ENCODE peak calls at places on chromosomes 12 and 14, in eight cellular contexts. I is HTR-8/SVneo; L is T-helper 9 cell; H is ACHN; F is SW480; J is iPS-NIHi11; T is B cell; W is activated CD8-positive, alpha-beta memory T cell treated with anti-CD3 and anti-CD28 coated beads for 1 hour. V is an unnamed sample.

GRCh38 chr12:96070670-96071279 is 35.4 kb upstream of the LTA4H start:
- DNase-seq in I (no peak), L (no peak), H (no peak), F (no peak), J (peak; percentile 47), T (peak; percentile 36), W (no peak), V (no peak)

GRCh38 chr12:3130053-3130805 is 53.0 kb downstream of the TSPAN9 start:
- DNase-seq in I (no peak), L (no peak), H (no peak), F (no peak), J (no peak), T (peak; percentile 24), W (no peak), V (no peak)

GRCh38 chr12:25459541-25459951 is 93.5 kb downstream of the LMNTD1 start:
- DNase-seq in I (no peak), L (no peak), H (no peak), F (no peak), J (no peak), T (peak; percentile 72), W (no peak), V (no peak)

GRCh38 chr12:130266751-130267150 is 70.9 kb upstream of the PIWIL1 start:
- DNase-seq in I (no peak), L (no peak), H (peak; percentile 20), F (peak; percentile 33), J (peak; percentile 50), T (no peak), W (no peak), V (no peak)

GRCh38 chr12:45572114-45572513 is 157.4 kb upstream of the ARID2 start:
- DNase-seq in I (no peak), L (no peak), H (no peak), F (no peak), J (no peak), T (no peak), W (no peak), V (no peak)

GRCh38 chr12:113247123-113248045 is 26.1 kb downstream of the TPCN1 start:
- DNase-seq in I (no peak), L (no peak), H (peak; percentile 27), F (no peak), J (no peak), T (no peak), W (no peak), V (no peak)

GRCh38 chr14:51848120-51848519 is 12.3 kb upstream of the GNG2 start:
- DNase-seq in I (no peak), L (no peak), H (no peak), F (no peak), J (no peak), T (peak; percentile 38), W (no peak), V (no peak)

GRCh38 chr12:73486256-73486655 is 1051.4 kb upstream of the ATXN7L3B start:
- DNase-seq in I (no peak), L (no peak), H (no peak), F (no peak), J (no peak), T (no peak), W (no peak), V (no peak)

GRCh38 chr12:56387152-56387551 is 24.5 kb upstream of the APOF start:
- DNase-seq in I (peak; percentile 26), L (no peak), H (no peak), F (no peak), J (peak; percentile 27), T (no peak), W (no peak), V (no peak)

GRCh38 chr14:105659935-105660527 is 133.6 kb downstream of the TMEM121 start:
- DNase-seq in I (no peak), L (no peak), H (no peak), F (no peak), J (no peak), T (no peak), W (no peak), V (no peak)

V was measured in epithelial cell of proximal tubule.